ENCODE peak calls at places on chromosomes 12 and 14, in four cellular contexts. Z is suprapubic skin; G is CD4-positive, alpha-beta T cell; C is cardiac muscle cell. U is an unnamed sample.

GRCh38 chr14:83006071-83006670 is 1472.5 kb upstream of the SEL1L start:
- DNase-seq in Z (no peak), G (no peak), C (no peak), U (no peak)

GRCh38 chr12:45232771-45233372 is 17.0 kb downstream of the ANO6 start:
- DNase-seq in Z (no peak), G (no peak), C (peak), U (no peak)

GRCh38 chr12:122072031-122072970 is 6.3 kb upstream of the MLXIP start:
- DNase-seq in Z (no peak), G (no peak), C (peak), U (no peak)

GRCh38 chr12:82810568-82810967 is 123.9 kb downstream of the TMTC2 start:
- DNase-seq in Z (no peak), G (no peak), C (no peak), U (no peak)

GRCh38 chr12:115088995-115089841 is 405.2 kb upstream of the TBX3 start:
- DNase-seq in Z (no peak), G (no peak), C (no peak), U (no peak)

GRCh38 chr12:108629156-108629555 is 4.5 kb downstream of the SELPLG start:
- DNase-seq in Z (no peak), G (no peak), C (no peak), U (no peak)

GRCh38 chr12:21456291-21456780 is 18.9 kb downstream of the PYROXD1 start:
- DNase-seq in Z (no peak), G (peak), C (no peak), U (no peak)

GRCh38 chr12:113287146-113287898 is 47.6 kb downstream of the SLC8B1 start:
- DNase-seq in Z (no peak), G (no peak), C (no peak), U (no peak)

GRCh38 chr12:108337235-108338223 is 1.6 kb downstream of the CMKLR1 start:
- DNase-seq in Z (no peak), G (no peak), C (peak), U (no peak)

GRCh38 chr12:48997719-48998496 is 1.3 kb downstream of the DDN start:
- DNase-seq in Z (no peak), G (no peak), C (no peak), U (no peak)

GRCh38 chr12:130780325-130780724 is 58.7 kb downstream of the STX2 start:
- DNase-seq in Z (no peak), G (no peak), C (no peak), U (no peak)

GRCh38 chr12:12018454-12018853 is 52.3 kb upstream of the BCL2L14 start:
- DNase-seq in Z (no peak), G (no peak), C (peak), U (peak)

GRCh38 chr12:54967461-54967860 is 17.1 kb downstream of the TESPA1 start:
- DNase-seq in Z (no peak), G (peak), C (peak), U (no peak)

GRCh38 chr14:76687611-76688372 is 73.5 kb upstream of the VASH1 start:
- DNase-seq in Z (no peak), G (no peak), C (no peak), U (no peak)

GRCh38 chr14:104974665-104975390 is 3.3 kb downstream of the AHNAK2 start:
- DNase-seq in Z (peak), G (no peak), C (no peak), U (no peak)

GRCh38 chr12:107091989-107092641 is 1.2 kb downstream of the CRY1 start:
- DNase-seq in Z (no peak), G (peak), C (peak), U (no peak)

GRCh38 chr12:124386661-124387509 is 92.0 kb downstream of the RFLNA start:
- DNase-seq in Z (no peak), G (no peak), C (no peak), U (no peak)

GRCh38 chr12:115722181-115722580 is 555.3 kb downstream of the MED13L start:
- DNase-seq in Z (no peak), G (no peak), C (no peak), U (no peak)

GRCh38 chr12:109758406-109759075 is 44.9 kb downstream of the FAM222A start:
- DNase-seq in Z (peak), G (no peak), C (no peak), U (no peak)

GRCh38 chr14:31029016-31029970 is 3.1 kb upstream of the STRN3 start:
- DNase-seq in Z (no peak), G (no peak), C (no peak), U (no peak)

GRCh38 chr14:65095633-65096205 is 6.6 kb downstream of the MAX start:
- DNase-seq in Z (no peak), G (no peak), C (peak), U (peak)

GRCh38 chr14:56331815-56332214 is 213.6 kb downstream of the PELI2 start:
- DNase-seq in Z (no peak), G (no peak), C (peak), U (no peak)

GRCh38 chr12:121038861-121039654 is at the start of gene OASL:
- DNase-seq in Z (no peak), G (peak), C (peak), U (no peak)

GRCh38 chr14:99270491-99271287 is 1.3 kb downstream of the BCL11B start:
- DNase-seq in Z (peak), G (no peak), C (no peak), U (no peak)

GRCh38 chr12:89379100-89379838 is 27.0 kb upstream of the DUSP6 start:
- DNase-seq in Z (no peak), G (no peak), C (no peak), U (no peak)

GRCh38 chr12:12483438-12483837 is 79.2 kb downstream of the DUSP16 start:
- DNase-seq in Z (no peak), G (no peak), C (no peak), U (no peak)

GRCh38 chr12:118023461-118023860 is 7.0 kb downstream of the RFC5 start:
- DNase-seq in Z (no peak), G (no peak), C (no peak), U (no peak)

GRCh38 chr12:66467932-66468331 is 165.6 kb downstream of the HELB start:
- DNase-seq in Z (no peak), G (no peak), C (peak), U (no peak)

GRCh38 chr12:89829434-89829975 is 120.9 kb upstream of the ATP2B1 start:
- DNase-seq in Z (no peak), G (no peak), C (no peak), U (no peak)

GRCh38 chr14:32576088-32576795 is 247.1 kb downstream of the AKAP6 start:
- DNase-seq in Z (no peak), G (peak), C (peak), U (peak)

GRCh38 chr12:87086118-87086891 is 830.1 kb upstream of the MGAT4C start:
- DNase-seq in Z (no peak), G (no peak), C (peak), U (no peak)

GRCh38 chr14:91568626-91569025 is 58.5 kb upstream of the PPP4R3A start:
- DNase-seq in Z (no peak), G (no peak), C (no peak), U (no peak)

GRCh38 chr12:29048787-29049186 is 100.3 kb upstream of the FAR2 start:
- DNase-seq in Z (no peak), G (no peak), C (no peak), U (no peak)

GRCh38 chr12:132766380-132767085 is 4.9 kb upstream of the ANKLE2 start:
- DNase-seq in Z (no peak), G (no peak), C (peak), U (no peak)

GRCh38 chr14:55580401-55581010 is 499 bp downstream of the KTN1 start:
- DNase-seq in Z (peak), G (peak), C (peak), U (no peak)

GRCh38 chr12:91818236-91819131 is 327.2 kb downstream of the BTG1 start:
- DNase-seq in Z (no peak), G (no peak), C (no peak), U (no peak)

GRCh38 chr14:71586131-71586893 is 345.9 kb upstream of the RGS6 start:
- DNase-seq in Z (no peak), G (no peak), C (peak), U (peak)

GRCh38 chr12:78418919-78419318 is 445.7 kb upstream of the SYT1 start:
- DNase-seq in Z (no peak), G (no peak), C (no peak), U (no peak)

GRCh38 chr14:64760916-64761315 is 56.7 kb downstream of the PLEKHG3 start:
- DNase-seq in Z (no peak), G (no peak), C (no peak), U (no peak)

GRCh38 chr12:84920331-84920730 is 7.7 kb upstream of the SLC6A15 start:
- DNase-seq in Z (no peak), G (no peak), C (peak), U (no peak)

DNA sequence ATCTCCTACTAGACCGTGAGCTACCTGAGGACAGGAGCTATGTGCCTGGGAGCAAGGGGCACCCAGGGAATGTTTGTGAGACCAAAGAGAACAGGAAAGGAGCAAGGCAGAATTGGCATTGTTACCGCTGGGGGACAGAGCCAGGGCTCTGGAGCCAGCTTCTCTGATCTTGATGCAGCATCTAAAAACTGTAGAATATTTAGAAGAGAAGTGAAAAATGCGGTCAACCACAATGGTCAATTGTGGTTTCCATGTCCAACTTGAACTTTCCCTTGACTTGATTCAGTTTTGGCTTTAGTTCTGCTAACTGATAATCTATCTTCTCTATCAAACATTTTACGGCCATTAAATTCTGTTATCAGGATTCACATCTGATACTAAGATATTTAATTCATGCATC is 201.2 kb downstream of the ANO4 start:
- DNase-seq in Z (no peak), G (no peak), C (no peak), U (no peak)
- H3K27ac ChIP-seq in Z (no peak), G (no peak), C (no peak), U (no peak)

DNA sequence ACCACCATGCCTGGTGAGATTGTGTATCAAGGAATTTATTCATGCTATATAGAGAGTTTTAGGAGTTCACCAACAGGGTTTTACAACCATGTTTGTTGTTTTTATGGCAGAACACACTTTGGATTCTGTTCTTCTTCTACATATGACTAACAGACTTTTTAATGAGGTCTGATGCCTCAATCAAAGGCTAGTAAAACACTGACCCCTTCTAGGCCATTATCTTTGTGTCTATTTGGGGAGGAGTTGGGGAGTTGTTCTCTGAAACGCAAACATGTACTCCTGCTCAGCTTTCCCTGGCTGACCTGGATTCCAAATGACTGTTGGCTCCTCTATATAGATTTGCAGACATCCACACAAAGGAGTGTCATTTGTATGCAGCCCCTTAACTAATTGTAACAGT is 416.9 kb downstream of the RAD51B start:
- DNase-seq in Z (no peak), G (no peak), C (no peak), U (no peak)
- H3K27ac ChIP-seq in Z (peak), G (no peak), C (no peak), U (peak)

DNA sequence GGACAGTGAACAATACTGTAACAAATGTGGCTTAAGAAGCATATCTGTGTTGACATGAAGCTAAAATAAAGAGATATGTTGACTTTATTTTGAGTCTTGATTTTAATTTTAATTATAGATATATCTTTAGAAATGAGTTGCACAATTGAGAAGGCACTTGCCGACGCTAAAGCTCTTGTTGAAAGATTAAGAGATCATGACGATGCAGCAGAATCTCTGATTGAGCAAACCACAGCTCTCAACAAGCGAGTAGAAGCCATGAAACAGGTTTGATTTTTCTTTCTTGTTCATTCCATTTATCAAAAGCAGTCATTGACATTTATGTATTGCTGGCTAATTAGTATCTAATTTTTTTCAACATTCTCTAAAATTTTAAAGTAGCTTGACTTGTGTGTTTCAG is 15.8 kb downstream of the FGFR1OP2 start:
- DNase-seq in Z (no peak), G (no peak), C (no peak), U (no peak)
- H3K27ac ChIP-seq in Z (no peak), G (no peak), C (peak), U (no peak)

GRCh38 chr12:53492830-53493609 is 6.2 kb downstream of the MAP3K12 start:
- DNase-seq in Z (peak), G (peak), C (peak), U (peak)

GRCh38 chr12:53495903-53496751 is 3.1 kb downstream of the MAP3K12 start:
- DNase-seq in Z (no peak), G (no peak), C (peak), U (no peak)

GRCh38 chr12:53493610-53494391 is 5.5 kb downstream of the MAP3K12 start:
- DNase-seq in Z (peak), G (no peak), C (no peak), U (no peak)

GRCh38 chr12:53489242-53489915 is 9.9 kb downstream of the MAP3K12 start:
- DNase-seq in Z (no peak), G (no peak), C (no peak), U (no peak)

GRCh38 chr12:53492188-53492587 is 7.1 kb downstream of the MAP3K12 start:
- DNase-seq in Z (no peak), G (no peak), C (no peak), U (no peak)
- H3K27ac ChIP-seq in Z (peak), G (peak), C (peak), U (peak)

DNA sequence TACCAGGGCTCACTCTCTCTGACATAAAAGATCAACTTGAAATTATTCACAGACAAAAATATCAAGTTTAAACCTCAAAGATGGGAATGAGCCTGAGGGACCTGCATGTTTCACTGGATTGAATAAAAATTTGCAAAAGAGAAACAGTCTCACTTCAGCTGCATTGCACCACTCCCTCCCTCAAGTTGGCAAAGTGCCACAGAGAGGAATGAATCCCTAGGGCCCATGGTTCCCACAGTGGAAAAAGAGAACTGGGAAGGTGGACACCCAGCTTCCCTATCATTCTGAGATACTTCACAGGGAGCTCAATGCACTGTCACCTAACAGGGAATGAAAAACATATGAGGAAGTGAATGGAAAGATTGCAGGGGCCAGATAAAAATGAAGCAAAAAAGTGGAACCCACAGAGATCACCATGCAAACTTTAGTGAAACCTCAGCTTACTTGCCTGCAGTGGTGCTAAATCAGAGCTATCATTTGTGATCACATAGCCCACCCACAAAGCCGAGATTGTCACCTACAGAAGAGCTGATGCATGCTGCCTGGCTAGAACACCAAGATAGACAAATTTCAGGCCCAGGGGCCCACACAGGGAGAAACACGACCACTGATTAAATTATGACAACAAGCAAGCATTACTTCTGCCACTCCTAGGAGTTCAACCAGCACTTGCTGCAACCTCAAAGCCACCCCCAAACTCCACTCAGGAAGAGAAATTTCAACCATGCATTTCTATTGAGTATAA is 911.3 kb downstream of the LRFN5 start:
- DNase-seq in Z (no peak), G (no peak), C (no peak), U (no peak)
- H3K27ac ChIP-seq in Z (no peak), G (no peak), C (no peak), U (no peak)

DNA sequence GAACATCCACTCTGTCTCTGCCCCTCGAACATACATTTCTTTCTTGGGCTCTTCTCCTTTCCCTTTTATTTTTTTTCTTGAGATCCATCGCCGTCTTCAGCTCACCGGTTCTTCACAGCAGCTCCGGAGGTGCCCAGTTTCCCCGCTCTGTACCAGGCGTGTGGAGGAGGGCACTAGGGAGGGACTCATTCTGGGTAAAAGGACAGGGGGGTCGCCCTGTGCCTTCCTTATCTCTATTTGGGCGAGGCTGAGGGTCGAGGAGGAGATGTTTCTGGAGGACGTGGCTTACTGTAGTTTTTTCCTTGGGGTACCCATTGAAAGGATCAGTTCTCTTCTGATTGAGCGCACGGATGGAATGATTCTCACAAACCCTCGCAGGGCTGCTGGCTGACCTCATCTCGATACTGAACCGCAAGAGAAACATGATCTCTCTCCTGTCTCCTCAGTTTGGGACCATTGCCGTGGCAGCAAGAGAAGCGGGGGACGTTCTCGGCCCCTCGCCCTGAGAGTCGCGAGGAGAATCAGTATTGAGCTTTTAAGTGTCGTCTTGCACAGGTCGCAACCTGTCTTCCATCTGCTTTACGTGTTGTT is 386 bp downstream of the LIN52 start:
- DNase-seq in Z (no peak), G (no peak), C (peak), U (no peak)
- H3K27ac ChIP-seq in Z (peak), G (peak), C (peak), U (peak)